ENCODE peak calls at places on chromosomes 2 and 18, in ten cellular contexts. One of them, this sample, is unnamed.

GRCh38 chr2:175097297-175097696 is 70.7 kb downstream of the ATF2 start:
- DNase-seq in body of pancreas: no peak
- DNase-seq in tibial nerve: no peak
- DNase-seq in uterus: no peak
- DNase-seq in NB4: no peak
- DNase-seq in HepG2: no peak
- DNase-seq in stomach: no peak
- DNase-seq in heart left ventricle: no peak
- DNase-seq in adrenal gland: no peak
- DNase-seq in prostate gland: no peak
- DNase-seq in this sample: no peak

GRCh38 chr2:107591541-107591940 is 235.2 kb upstream of the RGPD4 start:
- DNase-seq in uterus: no peak
- DNase-seq in adrenal gland: no peak
- DNase-seq in tibial nerve: no peak
- DNase-seq in body of pancreas: no peak
- DNase-seq in HepG2: no peak
- DNase-seq in NB4: no peak
- DNase-seq in heart left ventricle: no peak
- DNase-seq in prostate gland: no peak
- DNase-seq in stomach: no peak
- DNase-seq in this sample: no peak

GRCh38 chr18:13831864-13832508 is 8.0 kb downstream of the MC5R start:
- DNase-seq in adrenal gland: peak
- DNase-seq in tibial nerve: no peak
- DNase-seq in heart left ventricle: no peak
- DNase-seq in uterus: no peak
- DNase-seq in prostate gland: no peak
- DNase-seq in stomach: peak
- DNase-seq in body of pancreas: no peak
- DNase-seq in NB4: no peak
- DNase-seq in HepG2: peak
- DNase-seq in this sample: no peak

GRCh38 chr2:25587361-25587760 is 86.0 kb downstream of the DTNB start:
- DNase-seq in body of pancreas: peak
- DNase-seq in stomach: no peak
- DNase-seq in NB4: peak
- DNase-seq in adrenal gland: peak
- DNase-seq in prostate gland: no peak
- DNase-seq in heart left ventricle: no peak
- DNase-seq in tibial nerve: no peak
- DNase-seq in uterus: no peak
- DNase-seq in HepG2: no peak
- DNase-seq in this sample: no peak

GRCh38 chr2:191739194-191739593 is 61.3 kb downstream of the NABP1 start:
- DNase-seq in NB4: no peak
- DNase-seq in uterus: no peak
- DNase-seq in tibial nerve: no peak
- DNase-seq in stomach: no peak
- DNase-seq in prostate gland: no peak
- DNase-seq in adrenal gland: no peak
- DNase-seq in body of pancreas: no peak
- DNase-seq in heart left ventricle: no peak
- DNase-seq in HepG2: no peak
- DNase-seq in this sample: no peak

GRCh38 chr2:142716463-142717242 is 160.8 kb upstream of the KYNU start:
- DNase-seq in uterus: no peak
- DNase-seq in tibial nerve: no peak
- DNase-seq in prostate gland: no peak
- DNase-seq in HepG2: no peak
- DNase-seq in adrenal gland: peak
- DNase-seq in stomach: no peak
- DNase-seq in NB4: no peak
- DNase-seq in heart left ventricle: peak
- DNase-seq in body of pancreas: no peak
- DNase-seq in this sample: no peak

GRCh38 chr2:8544786-8545631 is 136.8 kb upstream of the ID2 start:
- DNase-seq in heart left ventricle: peak
- DNase-seq in stomach: peak
- DNase-seq in tibial nerve: no peak
- DNase-seq in NB4: peak
- DNase-seq in body of pancreas: peak
- DNase-seq in adrenal gland: peak
- DNase-seq in HepG2: peak
- DNase-seq in prostate gland: no peak
- DNase-seq in uterus: peak
- DNase-seq in this sample: peak

GRCh38 chr18:4026542-4026941 is 428.6 kb downstream of the DLGAP1 start:
- DNase-seq in uterus: no peak
- DNase-seq in heart left ventricle: no peak
- DNase-seq in adrenal gland: no peak
- DNase-seq in prostate gland: no peak
- DNase-seq in stomach: no peak
- DNase-seq in tibial nerve: no peak
- DNase-seq in HepG2: no peak
- DNase-seq in NB4: no peak
- DNase-seq in body of pancreas: no peak
- DNase-seq in this sample: no peak

GRCh38 chr18:79753391-79753851 is 44.3 kb upstream of the KCNG2 start:
- DNase-seq in NB4: no peak
- DNase-seq in uterus: peak
- DNase-seq in tibial nerve: no peak
- DNase-seq in stomach: no peak
- DNase-seq in adrenal gland: no peak
- DNase-seq in HepG2: no peak
- DNase-seq in body of pancreas: no peak
- DNase-seq in prostate gland: no peak
- DNase-seq in heart left ventricle: peak
- DNase-seq in this sample: no peak

GRCh38 chr2:217091531-217091930 is 231.7 kb upstream of the TNP1 start:
- DNase-seq in HepG2: no peak
- DNase-seq in uterus: no peak
- DNase-seq in tibial nerve: no peak
- DNase-seq in NB4: no peak
- DNase-seq in prostate gland: no peak
- DNase-seq in stomach: no peak
- DNase-seq in body of pancreas: no peak
- DNase-seq in adrenal gland: no peak
- DNase-seq in heart left ventricle: no peak
- DNase-seq in this sample: no peak

GRCh38 chr2:112836695-112837117 is at the start of gene IL1B:
- DNase-seq in NB4: peak
- DNase-seq in heart left ventricle: no peak
- DNase-seq in prostate gland: no peak
- DNase-seq in tibial nerve: no peak
- DNase-seq in stomach: no peak
- DNase-seq in HepG2: no peak
- DNase-seq in body of pancreas: no peak
- DNase-seq in adrenal gland: peak
- DNase-seq in uterus: no peak
- DNase-seq in this sample: no peak

DNA sequence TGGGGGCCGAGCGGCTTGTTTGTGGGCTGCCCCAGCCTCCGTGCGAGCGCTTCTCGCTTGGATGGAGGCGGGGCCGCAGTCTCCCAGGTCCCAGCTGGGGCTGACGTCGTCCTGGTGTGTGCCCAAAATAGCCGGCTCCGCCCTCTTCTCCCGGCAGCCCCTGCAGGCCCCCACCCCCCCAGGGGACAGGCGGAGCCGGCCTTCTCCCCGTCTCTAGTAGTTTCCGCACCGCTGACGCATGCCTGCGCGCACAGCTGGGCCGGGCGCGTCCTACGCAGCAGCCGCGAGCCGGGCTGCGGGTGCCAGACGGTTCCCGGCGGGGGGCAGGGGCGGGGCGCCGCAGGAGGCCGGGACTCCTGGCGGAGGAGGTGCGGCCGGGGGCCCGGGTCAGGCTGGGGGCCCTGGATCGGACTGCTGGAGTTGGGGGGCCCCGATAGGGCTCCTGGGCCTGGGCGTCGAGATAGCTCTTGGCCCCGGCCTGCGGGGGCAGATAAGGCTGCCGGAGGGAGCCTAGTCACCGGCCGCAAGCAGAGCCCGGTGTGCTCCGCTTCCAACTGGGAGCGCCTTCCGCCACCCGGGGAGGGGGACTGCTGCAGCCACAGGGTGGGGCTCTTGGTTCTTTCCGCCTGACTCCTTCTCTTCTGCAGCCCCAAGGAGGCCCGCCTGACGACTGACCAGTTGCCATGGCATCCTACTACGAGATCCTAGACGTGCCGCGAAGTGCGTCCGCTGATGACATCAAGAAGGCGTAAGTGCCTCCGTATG is at the start of gene DNAJB2:
- DNase-seq in prostate gland: peak
- DNase-seq in HepG2: peak
- DNase-seq in adrenal gland: peak
- DNase-seq in heart left ventricle: peak
- DNase-seq in stomach: peak
- DNase-seq in NB4: peak
- DNase-seq in tibial nerve: peak
- DNase-seq in body of pancreas: peak
- DNase-seq in uterus: peak
- DNase-seq in this sample: peak
- TF ChIP-seq POLR2A in prostate gland: peak
- TF ChIP-seq POLR2A in HepG2: peak
- TF ChIP-seq POLR2A in adrenal gland: peak
- TF ChIP-seq POLR2A in heart left ventricle: peak
- TF ChIP-seq POLR2A in stomach: peak
- TF ChIP-seq POLR2A in NB4: no peak
- TF ChIP-seq POLR2A in tibial nerve: peak
- TF ChIP-seq POLR2A in body of pancreas: peak
- TF ChIP-seq POLR2A in uterus: peak
- TF ChIP-seq POLR2A in this sample: peak

GRCh38 chr2:240136013-240136670 is at the start of gene COPS9:
- DNase-seq in HepG2: peak
- DNase-seq in adrenal gland: peak
- DNase-seq in heart left ventricle: peak
- DNase-seq in prostate gland: peak
- DNase-seq in tibial nerve: peak
- DNase-seq in NB4: peak
- DNase-seq in stomach: peak
- DNase-seq in body of pancreas: peak
- DNase-seq in uterus: peak
- DNase-seq in this sample: no peak
- TF ChIP-seq CTCF in HepG2: peak
- TF ChIP-seq CTCF in adrenal gland: no peak
- TF ChIP-seq CTCF in heart left ventricle: no peak
- TF ChIP-seq CTCF in prostate gland: no peak
- TF ChIP-seq CTCF in tibial nerve: peak
- TF ChIP-seq CTCF in NB4: no peak
- TF ChIP-seq CTCF in stomach: no peak
- TF ChIP-seq CTCF in body of pancreas: no peak
- TF ChIP-seq CTCF in uterus: peak
- TF ChIP-seq CTCF in this sample: no peak

GRCh38 chr18:75208836-75209128 is 157 bp downstream of the PTGR3 start:
- DNase-seq in body of pancreas: peak
- DNase-seq in NB4: no peak
- DNase-seq in tibial nerve: no peak
- DNase-seq in adrenal gland: no peak
- DNase-seq in prostate gland: no peak
- DNase-seq in uterus: no peak
- DNase-seq in heart left ventricle: peak
- DNase-seq in stomach: peak
- DNase-seq in HepG2: no peak
- DNase-seq in this sample: no peak

GRCh38 chr18:75206637-75207297 is 2.2 kb downstream of the PTGR3 start:
- DNase-seq in heart left ventricle: no peak
- DNase-seq in tibial nerve: no peak
- DNase-seq in prostate gland: no peak
- DNase-seq in HepG2: no peak
- DNase-seq in stomach: no peak
- DNase-seq in NB4: no peak
- DNase-seq in uterus: no peak
- DNase-seq in body of pancreas: no peak
- DNase-seq in adrenal gland: no peak
- DNase-seq in this sample: no peak

GRCh38 chr18:75207298-75208054 is 1.5 kb downstream of the PTGR3 start:
- DNase-seq in body of pancreas: no peak
- DNase-seq in prostate gland: no peak
- DNase-seq in NB4: peak
- DNase-seq in heart left ventricle: no peak
- DNase-seq in stomach: no peak
- DNase-seq in tibial nerve: no peak
- DNase-seq in HepG2: peak
- DNase-seq in adrenal gland: no peak
- DNase-seq in uterus: no peak
- DNase-seq in this sample: no peak

GRCh38 chr18:75209129-75209951 is at the start of gene PTGR3:
- DNase-seq in body of pancreas: peak
- DNase-seq in adrenal gland: peak
- DNase-seq in tibial nerve: peak
- DNase-seq in HepG2: peak
- DNase-seq in prostate gland: peak
- DNase-seq in uterus: peak
- DNase-seq in NB4: peak
- DNase-seq in heart left ventricle: peak
- DNase-seq in stomach: peak
- DNase-seq in this sample: peak

DNA sequence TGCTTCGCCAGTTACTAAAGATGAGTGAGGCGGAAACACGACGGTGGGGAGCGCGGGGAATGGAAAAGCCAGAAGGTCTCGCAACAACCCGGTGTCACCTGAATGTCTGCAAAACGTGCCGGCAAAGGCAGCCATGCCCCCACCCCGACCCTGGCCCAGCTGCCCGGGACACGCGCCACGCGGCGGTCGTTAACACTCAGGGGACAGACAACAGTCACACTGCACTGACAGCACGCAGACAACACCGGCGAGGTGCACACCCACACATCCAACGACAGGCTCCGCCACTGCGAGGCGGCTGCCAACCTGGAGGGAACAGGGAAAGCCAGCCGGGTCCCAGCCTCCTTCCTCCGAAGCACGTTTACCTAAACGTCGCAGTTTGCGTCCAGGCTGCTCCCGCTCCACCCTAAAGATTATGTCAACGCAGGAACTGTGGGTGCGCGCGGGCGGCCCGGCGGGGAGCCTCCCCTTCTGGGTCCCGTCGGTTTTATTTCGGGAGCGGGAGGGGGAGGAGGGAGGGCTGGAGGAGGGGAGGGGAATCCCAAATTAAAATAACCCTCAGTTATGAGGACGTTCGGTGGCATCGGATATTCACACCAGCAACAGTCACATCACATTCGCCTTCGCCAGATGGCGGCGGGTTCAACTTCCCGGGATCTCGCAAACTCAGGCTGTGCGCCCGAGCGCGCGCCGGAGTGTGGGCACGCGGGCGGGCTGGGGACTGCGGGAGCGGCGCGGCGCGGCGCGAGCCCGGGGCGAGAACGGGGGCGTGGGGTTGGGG is 694 bp downstream of the PTGR3 start:
- DNase-seq in NB4: peak
- DNase-seq in heart left ventricle: peak
- DNase-seq in HepG2: peak
- DNase-seq in prostate gland: peak
- DNase-seq in body of pancreas: peak
- DNase-seq in stomach: peak
- DNase-seq in adrenal gland: peak
- DNase-seq in uterus: peak
- DNase-seq in tibial nerve: peak
- DNase-seq in this sample: no peak
- TF ChIP-seq POLR2A in NB4: no peak
- TF ChIP-seq POLR2A in heart left ventricle: no peak
- TF ChIP-seq POLR2A in HepG2: no peak
- TF ChIP-seq POLR2A in prostate gland: no peak
- TF ChIP-seq POLR2A in body of pancreas: peak
- TF ChIP-seq POLR2A in stomach: no peak
- TF ChIP-seq POLR2A in adrenal gland: no peak
- TF ChIP-seq POLR2A in uterus: no peak
- TF ChIP-seq POLR2A in tibial nerve: no peak
- TF ChIP-seq POLR2A in this sample: no peak

GRCh38 chr18:58639237-58639636 is 10.3 kb upstream of the ALPK2 start:
- DNase-seq in body of pancreas: no peak
- DNase-seq in heart left ventricle: no peak
- DNase-seq in tibial nerve: no peak
- DNase-seq in HepG2: no peak
- DNase-seq in prostate gland: no peak
- DNase-seq in adrenal gland: no peak
- DNase-seq in stomach: no peak
- DNase-seq in uterus: no peak
- DNase-seq in NB4: no peak
- DNase-seq in this sample: no peak
- TF ChIP-seq CTCF in body of pancreas: no peak
- TF ChIP-seq CTCF in heart left ventricle: no peak
- TF ChIP-seq CTCF in tibial nerve: no peak
- TF ChIP-seq CTCF in HepG2: no peak
- TF ChIP-seq CTCF in prostate gland: no peak
- TF ChIP-seq CTCF in adrenal gland: no peak
- TF ChIP-seq CTCF in stomach: no peak
- TF ChIP-seq CTCF in uterus: no peak
- TF ChIP-seq CTCF in NB4: no peak
- TF ChIP-seq CTCF in this sample: no peak